ENCODE peak calls at places on chromosome 10, in nine cellular contexts. A is fibroblast of mammary gland; O is SK-MEL-5; C is occipital lobe; L is AG04450; J is CD4-positive, alpha-beta T cell; V is GDM1; G is left cardiac atrium; K is GM12865. Y is an unnamed sample.

GRCh38 chr10:99784025-99784730 is 1.7 kb downstream of the ABCC2 start:
- DNase-seq in G (no peak), L (peak), A (peak), V (no peak), C (no peak), K (no peak), J (no peak), O (peak), Y (peak)

GRCh38 chr10:7206407-7207127 is 204.3 kb downstream of the SFMBT2 start:
- DNase-seq in J (no peak), G (no peak), O (no peak), L (no peak), V (no peak), K (no peak), C (no peak), A (no peak), Y (no peak)

GRCh38 chr10:60299961-60300883 is 89.5 kb downstream of the ANK3 start:
- DNase-seq in L (no peak), A (peak), G (peak), O (peak), C (no peak), V (no peak), J (no peak), K (no peak), Y (no peak)

GRCh38 chr10:88865281-88865876 is 13.7 kb upstream of the ANKRD22 start:
- DNase-seq in A (peak), J (no peak), L (no peak), O (peak), K (peak), C (no peak), V (peak), G (no peak), Y (no peak)

GRCh38 chr10:116774728-116775151 is 32.4 kb upstream of the HSPA12A start:
- DNase-seq in J (no peak), K (no peak), L (no peak), O (no peak), C (no peak), G (no peak), A (no peak), V (no peak), Y (no peak)

GRCh38 chr10:79027147-79028055 is 41.4 kb upstream of the ZMIZ1 start:
- DNase-seq in L (no peak), V (no peak), K (no peak), J (no peak), G (peak), O (no peak), C (no peak), A (no peak), Y (no peak)

GRCh38 chr10:44300666-44301649 is 83.9 kb downstream of the CXCL12 start:
- DNase-seq in V (no peak), C (peak), O (peak), K (peak), G (peak), L (peak), J (no peak), A (peak), Y (peak)

GRCh38 chr10:69801094-69801433 is 642 bp upstream of the COL13A1 start:
- DNase-seq in L (no peak), V (no peak), A (peak), G (peak), C (no peak), K (peak), J (no peak), O (peak), Y (no peak)

GRCh38 chr10:7965457-7965856 is 89.0 kb upstream of the GATA3 start:
- DNase-seq in G (no peak), O (no peak), J (no peak), C (no peak), V (no peak), K (no peak), L (no peak), A (no peak), Y (no peak)

GRCh38 chr10:11145498-11145855 is 127.8 kb downstream of the CELF2 start:
- DNase-seq in C (no peak), L (no peak), A (no peak), K (peak), J (peak), O (no peak), V (peak), G (no peak), Y (no peak)

GRCh38 chr10:102819054-102819453 is 18.2 kb downstream of the CYP17A1 start:
- DNase-seq in O (no peak), K (no peak), C (no peak), J (no peak), A (no peak), L (no peak), G (no peak), V (no peak), Y (no peak)

GRCh38 chr10:120641695-120642094 is 184.7 kb downstream of the PLPP4 start:
- DNase-seq in J (no peak), K (no peak), G (no peak), C (no peak), O (no peak), A (no peak), V (peak), L (no peak), Y (no peak)

GRCh38 chr10:3480281-3480999 is 304.6 kb downstream of the KLF6 start:
- DNase-seq in K (peak), A (no peak), V (no peak), O (no peak), G (no peak), C (no peak), J (no peak), L (no peak), Y (no peak)